ENCODE peak calls at places on chromosomes 2 and 18, in four cellular contexts. One of them, this sample, is unnamed.

GRCh38 chr2:47655563-47655880 is 127.4 kb upstream of the MSH6 start:
- DNase-seq in HCT116: no peak
- DNase-seq in A549: no peak
- DNase-seq in H1: no peak
- DNase-seq in this sample: no peak

GRCh38 chr2:92073815-92074548 is 2797.2 kb upstream of the TEKT4 start:
- DNase-seq in HCT116: no peak
- DNase-seq in A549: no peak
- DNase-seq in H1: no peak
- DNase-seq in this sample: no peak

GRCh38 chr2:118371500-118371899 is 283.2 kb downstream of the INSIG2 start:
- DNase-seq in HCT116: peak; percentile 19
- DNase-seq in A549: peak; percentile 10
- DNase-seq in H1: peak; percentile 38
- DNase-seq in this sample: no peak

GRCh38 chr2:9124231-9124651 is 82.4 kb upstream of the ASAP2 start:
- DNase-seq in HCT116: no peak
- DNase-seq in A549: no peak
- DNase-seq in H1: no peak
- DNase-seq in this sample: peak; percentile 53

GRCh38 chr2:46193356-46193755 is 103.9 kb upstream of the EPAS1 start:
- DNase-seq in HCT116: no peak
- DNase-seq in A549: no peak
- DNase-seq in H1: no peak
- DNase-seq in this sample: no peak

GRCh38 chr2:187310696-187311095 is 137.4 kb downstream of the CALCRL start:
- DNase-seq in HCT116: no peak
- DNase-seq in A549: no peak
- DNase-seq in H1: no peak
- DNase-seq in this sample: peak; percentile 56

GRCh38 chr2:70946832-70947442 is 11.2 kb downstream of the ATP6V1B1 start:
- DNase-seq in HCT116: peak; percentile 47
- DNase-seq in A549: peak; percentile 38
- DNase-seq in H1: no peak
- DNase-seq in this sample: peak; percentile 75

GRCh38 chr2:45921921-45922320 is 270.4 kb downstream of the PRKCE start:
- DNase-seq in HCT116: no peak
- DNase-seq in A549: no peak
- DNase-seq in H1: no peak
- DNase-seq in this sample: no peak

GRCh38 chr2:11746807-11747459 is 501 bp downstream of the LPIN1 start:
- DNase-seq in HCT116: no peak
- DNase-seq in A549: no peak
- DNase-seq in H1: no peak
- DNase-seq in this sample: peak; percentile 51

GRCh38 chr2:221518937-221519635 is 53.0 kb downstream of the EPHA4 start:
- DNase-seq in HCT116: no peak
- DNase-seq in A549: no peak
- DNase-seq in H1: no peak
- DNase-seq in this sample: no peak

GRCh38 chr2:136116111-136116812 is 1.7 kb downstream of the CXCR4 start:
- DNase-seq in HCT116: no peak
- DNase-seq in A549: no peak
- DNase-seq in H1: no peak
- DNase-seq in this sample: no peak

GRCh38 chr2:12321017-12321641 is 395.6 kb upstream of the TRIB2 start:
- DNase-seq in HCT116: no peak
- DNase-seq in A549: no peak
- DNase-seq in H1: no peak
- DNase-seq in this sample: no peak

GRCh38 chr18:58776084-58776483 is 88.6 kb upstream of the ZNF532 start:
- DNase-seq in HCT116: no peak
- DNase-seq in A549: no peak
- DNase-seq in H1: no peak
- DNase-seq in this sample: no peak

GRCh38 chr2:145186303-145186702 is 666.4 kb upstream of the ZEB2 start:
- DNase-seq in HCT116: no peak
- DNase-seq in A549: no peak
- DNase-seq in H1: no peak
- DNase-seq in this sample: no peak

GRCh38 chr18:58119819-58120218 is 75.8 kb downstream of the NEDD4L start:
- DNase-seq in HCT116: no peak
- DNase-seq in A549: no peak
- DNase-seq in H1: no peak
- DNase-seq in this sample: no peak

GRCh38 chr2:200703132-200703925 is 108.4 kb upstream of the BZW1 start:
- DNase-seq in HCT116: peak; percentile 68
- DNase-seq in A549: peak; percentile 15
- DNase-seq in H1: no peak
- DNase-seq in this sample: peak; percentile 58

GRCh38 chr2:239920616-239921365 is 104.4 kb downstream of the NDUFA10 start:
- DNase-seq in HCT116: no peak
- DNase-seq in A549: no peak
- DNase-seq in H1: no peak
- DNase-seq in this sample: no peak

GRCh38 chr2:42537493-42537892 is 30.9 kb upstream of the MTA3 start:
- DNase-seq in HCT116: no peak
- DNase-seq in A549: no peak
- DNase-seq in H1: no peak
- DNase-seq in this sample: no peak

GRCh38 chr2:219724628-219725027 is 97.2 kb downstream of the SLC4A3 start:
- DNase-seq in HCT116: no peak
- DNase-seq in A549: no peak
- DNase-seq in H1: no peak
- DNase-seq in this sample: no peak

GRCh38 chr18:35155403-35156117 is 85.3 kb upstream of the ZNF397 start:
- DNase-seq in HCT116: no peak
- DNase-seq in A549: no peak
- DNase-seq in H1: no peak
- DNase-seq in this sample: no peak

GRCh38 chr18:42296723-42297122 is 341.7 kb downstream of the PIK3C3 start:
- DNase-seq in HCT116: no peak
- DNase-seq in A549: no peak
- DNase-seq in H1: no peak
- DNase-seq in this sample: no peak

GRCh38 chr2:179751184-179751809 is 110.1 kb downstream of the ZNF385B start:
- DNase-seq in HCT116: peak; percentile 18
- DNase-seq in A549: peak; percentile 12
- DNase-seq in H1: no peak
- DNase-seq in this sample: peak; percentile 42

GRCh38 chr2:10439185-10439879 is 8.8 kb downstream of the ODC1 start:
- DNase-seq in HCT116: no peak
- DNase-seq in A549: no peak
- DNase-seq in H1: no peak
- DNase-seq in this sample: no peak

GRCh38 chr2:159753797-159754196 is 41.5 kb downstream of the MARCHF7 start:
- DNase-seq in HCT116: no peak
- DNase-seq in A549: no peak
- DNase-seq in H1: no peak
- DNase-seq in this sample: no peak

GRCh38 chr2:67846341-67847070 is 216.3 kb downstream of the C1D start:
- DNase-seq in HCT116: peak; percentile 75
- DNase-seq in A549: peak; percentile 73
- DNase-seq in H1: peak; percentile 54
- DNase-seq in this sample: peak; percentile 96

GRCh38 chr2:138707424-138708074 is 72.6 kb downstream of the NXPH2 start:
- DNase-seq in HCT116: no peak
- DNase-seq in A549: no peak
- DNase-seq in H1: no peak
- DNase-seq in this sample: no peak

DNA sequence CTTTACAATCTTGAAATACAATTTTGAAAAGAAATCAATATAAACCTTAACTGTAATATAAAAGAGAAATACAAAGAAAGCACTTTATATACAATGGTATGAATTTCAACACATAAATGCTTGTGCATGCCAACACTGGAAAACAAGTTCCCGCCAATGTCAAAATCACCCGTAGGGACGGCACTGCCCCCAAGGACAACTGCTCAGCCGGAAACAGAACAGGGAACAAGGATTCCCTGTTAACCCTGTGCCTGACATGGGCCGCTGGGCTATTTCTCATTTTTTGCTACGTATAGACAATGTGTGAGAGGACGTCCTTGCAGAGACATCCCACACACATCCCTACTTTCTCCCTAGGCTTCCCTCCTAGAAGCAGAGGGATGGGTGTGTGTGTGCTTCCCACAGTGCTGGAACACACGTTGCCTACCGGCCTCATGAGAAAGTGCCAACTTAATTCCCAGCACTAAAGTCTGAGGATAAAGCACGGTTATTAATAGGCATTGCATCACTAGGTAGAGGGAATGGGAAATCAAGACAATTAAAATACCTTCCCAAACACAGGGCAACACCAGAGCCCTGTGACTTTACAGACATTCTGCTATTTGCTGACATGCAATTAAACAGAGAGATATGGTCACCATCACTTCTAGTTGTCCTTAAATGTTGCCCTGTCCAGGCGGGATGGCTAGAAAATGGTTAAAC is 14.4 kb downstream of the AFG3L2 start:
- DNase-seq in HCT116: no peak
- DNase-seq in A549: no peak
- DNase-seq in H1: no peak
- DNase-seq in this sample: no peak
- H3K4me3 ChIP-seq in HCT116: no peak overlapping the region
- H3K4me3 ChIP-seq in A549: no peak overlapping the region
- H3K4me3 ChIP-seq in H1: no peak overlapping the region
- H3K4me3 ChIP-seq in this sample: no peak overlapping the region

GRCh38 chr2:181395871-181396574 is 61.2 kb upstream of the ITGA4 start:
- DNase-seq in HCT116: no peak
- DNase-seq in A549: no peak
- DNase-seq in H1: no peak
- DNase-seq in this sample: no peak
- TF ChIP-seq MAX in HCT116: no peak
- TF ChIP-seq MAX in A549: no peak
- TF ChIP-seq MAX in H1: no peak
- TF ChIP-seq MAX in this sample: no peak

GRCh38 chr2:157420771-157421323 is 23.0 kb downstream of the CYTIP start:
- DNase-seq in HCT116: no peak
- DNase-seq in A549: no peak
- DNase-seq in H1: no peak
- DNase-seq in this sample: no peak
- H3K4me3 ChIP-seq in HCT116: no peak overlapping the region
- H3K4me3 ChIP-seq in A549: no peak overlapping the region
- H3K4me3 ChIP-seq in H1: no peak overlapping the region
- H3K4me3 ChIP-seq in this sample: no peak overlapping the region

GRCh38 chr18:8770655-8771054 is 65.3 kb downstream of the MTCL1 start:
- DNase-seq in HCT116: no peak
- DNase-seq in A549: no peak
- DNase-seq in H1: no peak
- DNase-seq in this sample: no peak

GRCh38 chr18:8776013-8776515 is 70.7 kb downstream of the MTCL1 start:
- DNase-seq in HCT116: no peak
- DNase-seq in A549: no peak
- DNase-seq in H1: no peak
- DNase-seq in this sample: no peak

GRCh38 chr18:8773980-8774379 is 68.6 kb downstream of the MTCL1 start:
- DNase-seq in HCT116: no peak
- DNase-seq in A549: no peak
- DNase-seq in H1: no peak
- DNase-seq in this sample: no peak

GRCh38 chr18:8769509-8769908 is 64.2 kb downstream of the MTCL1 start:
- DNase-seq in HCT116: no peak
- DNase-seq in A549: no peak
- DNase-seq in H1: no peak
- DNase-seq in this sample: no peak

GRCh38 chr18:8771930-8772329 is 66.6 kb downstream of the MTCL1 start:
- DNase-seq in HCT116: no peak
- DNase-seq in A549: no peak
- DNase-seq in H1: no peak
- DNase-seq in this sample: peak; percentile 20
- TF ChIP-seq MAX in HCT116: no peak
- TF ChIP-seq MAX in A549: no peak
- TF ChIP-seq MAX in H1: no peak
- TF ChIP-seq MAX in this sample: no peak

DNA sequence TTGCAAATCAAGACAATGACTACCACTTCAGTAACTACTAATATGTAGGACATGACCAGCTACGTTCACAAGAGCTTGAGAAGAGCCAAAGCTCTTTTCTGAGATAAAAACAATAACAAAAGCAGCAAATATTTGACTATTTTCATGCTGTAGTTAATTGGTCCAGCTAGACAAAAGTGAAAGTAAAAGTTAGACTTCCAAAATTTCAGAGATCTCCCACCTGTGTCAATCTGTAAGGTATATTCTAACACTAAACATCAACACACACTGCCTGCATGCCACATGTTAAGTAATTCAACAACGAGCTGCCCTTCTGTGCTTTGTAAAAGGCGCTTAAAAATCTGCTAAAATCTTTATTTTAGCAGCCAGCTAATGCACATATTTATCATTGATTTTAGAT is 185.9 kb downstream of the SLC39A10 start:
- DNase-seq in HCT116: no peak
- DNase-seq in A549: no peak
- DNase-seq in H1: no peak
- DNase-seq in this sample: no peak
- H3K4me3 ChIP-seq in HCT116: no peak overlapping the region
- H3K4me3 ChIP-seq in A549: no peak overlapping the region
- H3K4me3 ChIP-seq in H1: no peak overlapping the region
- H3K4me3 ChIP-seq in this sample: no peak overlapping the region

GRCh38 chr2:112627060-112628040 is 18.4 kb upstream of the SLC20A1 start:
- DNase-seq in HCT116: no peak
- DNase-seq in A549: peak; percentile 52
- DNase-seq in H1: no peak
- DNase-seq in this sample: peak; percentile 95
- TF ChIP-seq MAX in HCT116: peak; percentile 16
- TF ChIP-seq MAX in A549: peak; percentile 29
- TF ChIP-seq MAX in H1: no peak
- TF ChIP-seq MAX in this sample: no peak

This sample was measured in endothelial cell of umbilical vein.